ENCODE peak calls at places on chromosomes 4 and X, in seven cellular contexts. One of them, this sample, is unnamed.

GRCh38 chr4:157115613-157116340 is 39.8 kb downstream of the GLRB start:
- DNase-seq in H1: no peak
- DNase-seq in K562: no peak
- DNase-seq in HCT116: no peak
- DNase-seq in SK-N-SH: no peak
- DNase-seq in HepG2: no peak
- DNase-seq in GM12878: no peak
- DNase-seq in this sample: peak; percentile 12

GRCh38 chr4:112213850-112214249 is 17.7 kb upstream of the AP1AR start:
- DNase-seq in H1: no peak
- DNase-seq in K562: no peak
- DNase-seq in HCT116: no peak
- DNase-seq in SK-N-SH: no peak
- DNase-seq in HepG2: no peak
- DNase-seq in GM12878: no peak
- DNase-seq in this sample: no peak

GRCh38 chrX:38878674-38879375 is 77.6 kb downstream of the MID1IP1 start:
- DNase-seq in H1: no peak
- DNase-seq in K562: no peak
- DNase-seq in HCT116: no peak
- DNase-seq in SK-N-SH: no peak
- DNase-seq in HepG2: no peak
- DNase-seq in GM12878: no peak
- DNase-seq in this sample: no peak

GRCh38 chr4:7396186-7396585 is 38.5 kb downstream of the PSAPL1 start:
- DNase-seq in H1: no peak
- DNase-seq in K562: no peak
- DNase-seq in HCT116: no peak
- DNase-seq in SK-N-SH: no peak
- DNase-seq in HepG2: no peak
- DNase-seq in GM12878: no peak
- DNase-seq in this sample: no peak

GRCh38 chrX:44306336-44306735 is 37.1 kb downstream of the EFHC2 start:
- DNase-seq in H1: no peak
- DNase-seq in K562: no peak
- DNase-seq in HCT116: no peak
- DNase-seq in SK-N-SH: no peak
- DNase-seq in HepG2: no peak
- DNase-seq in GM12878: no peak
- DNase-seq in this sample: no peak

GRCh38 chr4:139973015-139973414 is 181.0 kb downstream of the MAML3 start:
- DNase-seq in H1: no peak
- DNase-seq in K562: no peak
- DNase-seq in HCT116: no peak
- DNase-seq in SK-N-SH: no peak
- DNase-seq in HepG2: no peak
- DNase-seq in GM12878: no peak
- DNase-seq in this sample: no peak

GRCh38 chr4:57490520-57490919 is 380.3 kb upstream of the IGFBP7 start:
- DNase-seq in H1: no peak
- DNase-seq in K562: no peak
- DNase-seq in HCT116: no peak
- DNase-seq in SK-N-SH: no peak
- DNase-seq in HepG2: no peak
- DNase-seq in GM12878: no peak
- DNase-seq in this sample: peak; percentile 30

GRCh38 chr4:71732706-71733105 is 51.2 kb downstream of the GC start:
- DNase-seq in H1: no peak
- DNase-seq in K562: peak; percentile 9
- DNase-seq in HCT116: no peak
- DNase-seq in SK-N-SH: peak; percentile 2
- DNase-seq in HepG2: peak; percentile 13
- DNase-seq in GM12878: no peak
- DNase-seq in this sample: peak; percentile 52

GRCh38 chr4:145938618-145939177 is at the start of gene ZNF827:
- DNase-seq in H1: peak; percentile 65
- DNase-seq in K562: no peak
- DNase-seq in HCT116: peak; percentile 64
- DNase-seq in SK-N-SH: peak; percentile 53
- DNase-seq in HepG2: peak; percentile 77
- DNase-seq in GM12878: peak; percentile 49
- DNase-seq in this sample: peak; percentile 82

GRCh38 chrX:123859409-123859827 is 435 bp upstream of the XIAP start:
- DNase-seq in H1: peak; percentile 74
- DNase-seq in K562: no peak
- DNase-seq in HCT116: no peak
- DNase-seq in SK-N-SH: peak; percentile 36
- DNase-seq in HepG2: no peak
- DNase-seq in GM12878: peak; percentile 21
- DNase-seq in this sample: no peak

GRCh38 chr4:48649505-48649904 is 130.6 kb downstream of the FRYL start:
- DNase-seq in H1: no peak
- DNase-seq in K562: no peak
- DNase-seq in HCT116: no peak
- DNase-seq in SK-N-SH: no peak
- DNase-seq in HepG2: no peak
- DNase-seq in GM12878: no peak
- DNase-seq in this sample: no peak

GRCh38 chr4:41213563-41214157 is 682 bp downstream of the APBB2 start:
- DNase-seq in H1: no peak
- DNase-seq in K562: no peak
- DNase-seq in HCT116: no peak
- DNase-seq in SK-N-SH: no peak
- DNase-seq in HepG2: no peak
- DNase-seq in GM12878: no peak
- DNase-seq in this sample: no peak

GRCh38 chrX:17779434-17779833 is 42.1 kb downstream of the SCML1 start:
- DNase-seq in H1: no peak
- DNase-seq in K562: no peak
- DNase-seq in HCT116: no peak
- DNase-seq in SK-N-SH: no peak
- DNase-seq in HepG2: no peak
- DNase-seq in GM12878: no peak
- DNase-seq in this sample: no peak

GRCh38 chr4:185322805-185323204 is 72.9 kb downstream of the LRP2BP start:
- DNase-seq in H1: no peak
- DNase-seq in K562: no peak
- DNase-seq in HCT116: no peak
- DNase-seq in SK-N-SH: no peak
- DNase-seq in HepG2: no peak
- DNase-seq in GM12878: no peak
- DNase-seq in this sample: no peak

GRCh38 chr4:70183168-70183939 is 12.2 kb upstream of the ODAM start:
- DNase-seq in H1: peak; percentile 46
- DNase-seq in K562: peak; percentile 11
- DNase-seq in HCT116: peak; percentile 65
- DNase-seq in SK-N-SH: peak; percentile 3
- DNase-seq in HepG2: peak; percentile 75
- DNase-seq in GM12878: no peak
- DNase-seq in this sample: peak; percentile 63

GRCh38 chr4:15902741-15903140 is 35.8 kb downstream of the FGFBP1 start:
- DNase-seq in H1: no peak
- DNase-seq in K562: no peak
- DNase-seq in HCT116: no peak
- DNase-seq in SK-N-SH: no peak
- DNase-seq in HepG2: no peak
- DNase-seq in GM12878: no peak
- DNase-seq in this sample: no peak

GRCh38 chr4:78545275-78546246 is 6.0 kb upstream of the ANXA3 start:
- DNase-seq in H1: no peak
- DNase-seq in K562: no peak
- DNase-seq in HCT116: no peak
- DNase-seq in SK-N-SH: no peak
- DNase-seq in HepG2: no peak
- DNase-seq in GM12878: no peak
- DNase-seq in this sample: no peak

GRCh38 chr4:169174247-169174646 is 96.5 kb downstream of the SH3RF1 start:
- DNase-seq in H1: no peak
- DNase-seq in K562: no peak
- DNase-seq in HCT116: peak; percentile 15
- DNase-seq in SK-N-SH: no peak
- DNase-seq in HepG2: no peak
- DNase-seq in GM12878: no peak
- DNase-seq in this sample: no peak

GRCh38 chrX:2640436-2641150 is 50.5 kb upstream of the CD99 start:
- DNase-seq in H1: no peak
- DNase-seq in K562: no peak
- DNase-seq in HCT116: no peak
- DNase-seq in SK-N-SH: no peak
- DNase-seq in HepG2: no peak
- DNase-seq in GM12878: no peak
- DNase-seq in this sample: no peak

GRCh38 chr4:658031-658667 is 15.9 kb downstream of the ATP5ME start:
- DNase-seq in H1: no peak
- DNase-seq in K562: no peak
- DNase-seq in HCT116: no peak
- DNase-seq in SK-N-SH: no peak
- DNase-seq in HepG2: no peak
- DNase-seq in GM12878: no peak
- DNase-seq in this sample: no peak
- TF ChIP-seq JUND in H1: no peak
- TF ChIP-seq JUND in K562: no peak
- TF ChIP-seq JUND in HCT116: no peak
- TF ChIP-seq JUND in SK-N-SH: no peak
- TF ChIP-seq JUND in HepG2: no peak
- TF ChIP-seq JUND in GM12878: no peak
- TF ChIP-seq JUND in this sample: no peak

GRCh38 chr4:19993222-19993621 is 258.5 kb upstream of the SLIT2 start:
- DNase-seq in H1: no peak
- DNase-seq in K562: no peak
- DNase-seq in HCT116: no peak
- DNase-seq in SK-N-SH: no peak
- DNase-seq in HepG2: no peak
- DNase-seq in GM12878: no peak
- DNase-seq in this sample: no peak

GRCh38 chr4:19987746-19988145 is 264.0 kb upstream of the SLIT2 start:
- DNase-seq in H1: no peak
- DNase-seq in K562: no peak
- DNase-seq in HCT116: no peak
- DNase-seq in SK-N-SH: no peak
- DNase-seq in HepG2: no peak
- DNase-seq in GM12878: no peak
- DNase-seq in this sample: no peak

GRCh38 chr4:19992694-19993093 is 259.0 kb upstream of the SLIT2 start:
- DNase-seq in H1: no peak
- DNase-seq in K562: no peak
- DNase-seq in HCT116: no peak
- DNase-seq in SK-N-SH: no peak
- DNase-seq in HepG2: no peak
- DNase-seq in GM12878: no peak
- DNase-seq in this sample: no peak
- TF ChIP-seq JUND in H1: no peak
- TF ChIP-seq JUND in K562: no peak
- TF ChIP-seq JUND in HCT116: no peak
- TF ChIP-seq JUND in SK-N-SH: no peak
- TF ChIP-seq JUND in HepG2: no peak
- TF ChIP-seq JUND in GM12878: no peak
- TF ChIP-seq JUND in this sample: no peak

DNA sequence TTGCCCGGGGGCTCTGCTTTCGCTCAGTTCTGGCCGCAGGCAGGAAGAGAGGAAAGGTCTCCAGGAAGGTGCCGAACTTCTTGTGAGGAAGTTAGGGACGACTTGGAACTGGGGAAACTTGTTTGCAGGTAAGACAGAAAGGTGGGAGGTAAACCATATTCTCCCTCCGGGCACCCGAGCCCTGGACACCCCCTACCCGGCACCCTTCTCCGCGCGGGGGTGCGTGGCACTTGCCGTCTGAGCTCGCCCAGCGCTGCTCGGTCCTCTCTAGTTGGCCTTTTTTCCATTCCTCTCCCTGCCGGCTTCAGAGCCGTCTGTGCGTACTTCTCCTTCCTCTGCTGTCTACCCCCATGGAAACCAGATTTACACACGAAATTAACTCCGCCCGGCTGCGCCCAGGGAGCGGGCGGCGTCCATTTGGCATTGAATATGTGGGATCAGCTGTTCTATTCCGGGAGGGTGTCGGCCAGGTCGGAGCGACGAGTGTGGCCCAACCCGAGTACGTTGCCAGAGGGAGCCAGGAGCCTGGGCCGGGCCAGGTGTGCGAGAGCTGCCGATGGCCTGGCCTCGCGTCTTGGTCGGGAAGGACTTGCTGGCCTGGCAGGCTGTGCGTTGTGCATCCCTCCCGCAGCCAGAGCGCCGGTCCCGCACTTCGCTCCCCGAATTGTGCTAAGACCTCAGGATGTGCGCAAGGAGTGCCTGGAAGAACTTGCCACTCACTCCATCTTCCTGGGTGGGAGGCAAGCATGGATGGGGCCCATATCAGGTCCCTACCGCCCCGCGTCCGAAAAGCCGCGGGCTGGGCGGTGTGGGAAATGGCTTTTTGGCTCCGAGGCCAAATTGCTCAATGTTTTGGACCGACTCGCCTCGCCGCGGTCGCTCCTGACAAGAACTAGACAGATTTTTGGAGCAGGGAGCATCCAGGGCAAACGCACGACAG is 1.7 kb downstream of the PDGFRA start:
- DNase-seq in H1: peak; percentile 76
- DNase-seq in K562: no peak
- DNase-seq in HCT116: no peak
- DNase-seq in SK-N-SH: peak; percentile 41
- DNase-seq in HepG2: no peak
- DNase-seq in GM12878: no peak
- DNase-seq in this sample: no peak
- TF ChIP-seq JUND in H1: no peak
- TF ChIP-seq JUND in K562: no peak
- TF ChIP-seq JUND in HCT116: no peak
- TF ChIP-seq JUND in SK-N-SH: no peak
- TF ChIP-seq JUND in HepG2: no peak
- TF ChIP-seq JUND in GM12878: no peak
- TF ChIP-seq JUND in this sample: no peak

GRCh38 chrX:64843224-64843623 is 133.0 kb downstream of the ZC4H2 start:
- DNase-seq in H1: no peak
- DNase-seq in K562: no peak
- DNase-seq in HCT116: no peak
- DNase-seq in SK-N-SH: no peak
- DNase-seq in HepG2: no peak
- DNase-seq in GM12878: no peak
- DNase-seq in this sample: no peak
- TF ChIP-seq JUND in H1: no peak
- TF ChIP-seq JUND in K562: no peak
- TF ChIP-seq JUND in HCT116: no peak
- TF ChIP-seq JUND in SK-N-SH: no peak
- TF ChIP-seq JUND in HepG2: no peak
- TF ChIP-seq JUND in GM12878: no peak
- TF ChIP-seq JUND in this sample: no peak

GRCh38 chr4:101958547-101958946 is 168.0 kb downstream of the BANK1 start:
- DNase-seq in H1: no peak
- DNase-seq in K562: no peak
- DNase-seq in HCT116: no peak
- DNase-seq in SK-N-SH: no peak
- DNase-seq in HepG2: no peak
- DNase-seq in GM12878: no peak
- DNase-seq in this sample: no peak
- TF ChIP-seq JUND in H1: no peak
- TF ChIP-seq JUND in K562: no peak
- TF ChIP-seq JUND in HCT116: no peak
- TF ChIP-seq JUND in SK-N-SH: no peak
- TF ChIP-seq JUND in HepG2: no peak
- TF ChIP-seq JUND in GM12878: no peak
- TF ChIP-seq JUND in this sample: no peak